ENCODE peak calls at places on chromosomes 2 and 18, in seven cellular contexts. I is RWPE2, K is MCF 10A, V is Panc1, W is brain microvascular endothelial cell, A is AG04449, O is WTC11. G is an unnamed sample.

GRCh38 chr2:184363213-184363612 is 235.1 kb upstream of the ZNF804A start:
- DNase-seq in W (no peak), A (no peak), I (no peak), V (no peak), K (peak), O (no peak), G (no peak)

GRCh38 chr2:31138037-31138962 is at the start of gene GALNT14:
- DNase-seq in K (peak), V (no peak), O (peak), I (peak), W (peak), A (no peak), G (no peak)

GRCh38 chr2:16738361-16739225 is 73.0 kb upstream of the CYRIA start:
- DNase-seq in W (no peak), K (peak), O (no peak), I (no peak), A (no peak), V (no peak), G (no peak)

GRCh38 chr2:200089756-200090109 is 134.4 kb downstream of the MAIP1 start:
- DNase-seq in A (no peak), I (no peak), K (no peak), V (no peak), W (no peak), O (no peak), G (no peak)

GRCh38 chr2:157251932-157252331 is 5.6 kb upstream of the GALNT5 start:
- DNase-seq in W (no peak), K (no peak), O (no peak), V (no peak), A (no peak), I (no peak), G (no peak)

GRCh38 chr2:65885266-65885665 is 452.9 kb upstream of the SPRED2 start:
- DNase-seq in V (no peak), K (no peak), W (no peak), A (no peak), I (no peak), O (no peak), G (no peak)

GRCh38 chr18:45652703-45653490 is 37.6 kb downstream of the SLC14A2 start:
- DNase-seq in I (no peak), V (no peak), K (no peak), W (no peak), O (no peak), A (no peak), G (no peak)

GRCh38 chr2:95695613-95696012 is 103.8 kb downstream of the TRIM43 start:
- DNase-seq in W (no peak), A (no peak), K (no peak), V (no peak), I (no peak), O (no peak), G (no peak)

GRCh38 chr2:106789185-106789584 is 96.8 kb downstream of the ST6GAL2 start:
- DNase-seq in W (no peak), K (no peak), A (no peak), V (no peak), I (no peak), O (no peak), G (no peak)

GRCh38 chr2:169221745-169222369 is 140.5 kb downstream of the LRP2 start:
- DNase-seq in W (no peak), V (no peak), A (no peak), I (no peak), O (no peak), K (peak), G (no peak)

GRCh38 chr2:46277470-46278190 is 19.6 kb upstream of the EPAS1 start:
- DNase-seq in K (peak), V (no peak), O (no peak), A (no peak), W (no peak), I (no peak), G (no peak)

GRCh38 chr18:60684843-60685513 is 312.4 kb upstream of the MC4R start:
- DNase-seq in I (no peak), K (peak), O (no peak), W (no peak), A (peak), V (peak), G (no peak)

GRCh38 chr2:240161087-240161750 is 20.8 kb upstream of the OTOS start:
- DNase-seq in K (no peak), I (peak), O (no peak), W (no peak), A (no peak), V (no peak), G (peak)

GRCh38 chr2:208363485-208363884 is 43.1 kb upstream of the PTH2R start:
- DNase-seq in K (peak), O (no peak), W (peak), V (no peak), I (no peak), A (peak), G (no peak)

GRCh38 chr2:17058772-17059402 is 393.3 kb upstream of the CYRIA start:
- DNase-seq in A (no peak), V (no peak), K (no peak), O (peak), I (no peak), W (no peak), G (no peak)

GRCh38 chr2:11680181-11680900 is 10.3 kb upstream of the NTSR2 start:
- DNase-seq in V (no peak), A (no peak), W (no peak), O (no peak), I (peak), K (peak), G (no peak)

GRCh38 chr2:138103156-138103555 is 138.9 kb downstream of the HNMT start:
- DNase-seq in O (no peak), I (no peak), W (no peak), K (no peak), V (no peak), A (no peak), G (no peak)

GRCh38 chr2:64837925-64838641 is 151.1 kb upstream of the SLC1A4 start:
- DNase-seq in K (peak), A (no peak), I (no peak), W (no peak), O (no peak), V (no peak), G (no peak)

GRCh38 chr2:202135111-202135874 is 62.2 kb downstream of the KIAA2012 start:
- DNase-seq in W (peak), V (no peak), O (no peak), I (no peak), A (peak), K (peak), G (no peak)

GRCh38 chr18:76821356-76821874 is 942 bp upstream of the ZNF236 start:
- DNase-seq in K (no peak), I (no peak), O (no peak), W (no peak), A (no peak), V (no peak), G (no peak)

GRCh38 chr2:177261115-177261779 is 3.3 kb downstream of the NFE2L2 start:
- DNase-seq in A (no peak), V (no peak), K (no peak), I (no peak), O (no peak), W (no peak), G (no peak)

GRCh38 chr2:217928324-217929293 is 74.2 kb downstream of the TNS1 start:
- DNase-seq in V (no peak), W (no peak), A (no peak), O (no peak), K (no peak), I (no peak), G (no peak)

GRCh38 chr18:2878656-2879330 is 32.0 kb downstream of the EMILIN2 start:
- DNase-seq in A (no peak), I (no peak), V (no peak), K (no peak), O (no peak), W (no peak), G (no peak)

GRCh38 chr18:78995740-78996395 is 16.2 kb downstream of the SALL3 start:
- DNase-seq in W (no peak), V (no peak), I (no peak), O (no peak), A (no peak), K (no peak), G (no peak)

GRCh38 chr2:16725549-16725948 is 59.9 kb upstream of the CYRIA start:
- DNase-seq in W (no peak), V (no peak), A (no peak), K (no peak), O (no peak), I (no peak), G (no peak)

GRCh38 chr18:58349650-58350049 is 279.2 kb downstream of the ALPK2 start:
- DNase-seq in W (no peak), O (no peak), K (no peak), I (no peak), V (no peak), A (no peak), G (no peak)

GRCh38 chr18:48017625-48018024 is 87.2 kb upstream of the SMAD2 start:
- DNase-seq in I (no peak), A (no peak), V (no peak), O (no peak), W (no peak), K (peak), G (no peak)

GRCh38 chr2:20421988-20422678 is 24.7 kb upstream of the RHOB start:
- DNase-seq in O (no peak), I (peak), K (peak), W (peak), A (peak), V (no peak), G (no peak)

GRCh38 chr18:71398530-71398929 is 1109.7 kb downstream of the SOCS6 start:
- DNase-seq in K (peak), W (peak), V (no peak), O (no peak), A (no peak), I (no peak), G (no peak)

GRCh38 chr2:36805635-36806224 is 109.2 kb downstream of the VIT start:
- DNase-seq in W (no peak), I (no peak), K (no peak), O (no peak), A (no peak), V (no peak), G (no peak)

GRCh38 chr2:172234716-172235661 is 132.3 kb upstream of the DLX2 start:
- DNase-seq in V (no peak), A (no peak), K (no peak), W (no peak), I (no peak), O (peak), G (no peak)

GRCh38 chr2:9424447-9425164 is 1.2 kb downstream of the CPSF3 start:
- DNase-seq in I (no peak), K (no peak), O (no peak), A (no peak), W (no peak), V (no peak), G (no peak)

DNA sequence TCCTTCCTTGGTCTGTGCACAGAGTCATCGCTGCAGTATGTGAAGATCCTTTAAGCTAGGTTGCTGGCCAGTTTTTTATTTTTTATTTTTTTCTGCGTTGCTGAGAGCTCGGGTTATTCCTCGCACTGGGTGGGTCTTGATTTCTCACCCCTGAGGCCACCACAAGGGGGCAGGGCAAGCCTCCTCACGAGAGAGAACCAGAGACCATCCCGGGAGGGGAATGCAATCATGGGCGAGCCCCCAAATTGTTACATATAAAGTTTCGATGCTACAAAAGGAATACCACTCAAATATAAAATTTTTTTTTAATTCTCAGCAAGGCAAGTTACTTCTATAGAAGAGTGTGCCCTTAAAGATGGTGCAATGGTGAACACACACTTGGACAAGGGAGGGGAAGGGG is 24.9 kb downstream of the HTR2B start:
- DNase-seq in A (no peak), W (no peak), K (no peak), V (no peak), I (no peak), O (peak), G (no peak)
- TF ChIP-seq CTCF in A (no peak), W (no peak), K (peak), V (peak), I (peak), O (peak), G (peak)

DNA sequence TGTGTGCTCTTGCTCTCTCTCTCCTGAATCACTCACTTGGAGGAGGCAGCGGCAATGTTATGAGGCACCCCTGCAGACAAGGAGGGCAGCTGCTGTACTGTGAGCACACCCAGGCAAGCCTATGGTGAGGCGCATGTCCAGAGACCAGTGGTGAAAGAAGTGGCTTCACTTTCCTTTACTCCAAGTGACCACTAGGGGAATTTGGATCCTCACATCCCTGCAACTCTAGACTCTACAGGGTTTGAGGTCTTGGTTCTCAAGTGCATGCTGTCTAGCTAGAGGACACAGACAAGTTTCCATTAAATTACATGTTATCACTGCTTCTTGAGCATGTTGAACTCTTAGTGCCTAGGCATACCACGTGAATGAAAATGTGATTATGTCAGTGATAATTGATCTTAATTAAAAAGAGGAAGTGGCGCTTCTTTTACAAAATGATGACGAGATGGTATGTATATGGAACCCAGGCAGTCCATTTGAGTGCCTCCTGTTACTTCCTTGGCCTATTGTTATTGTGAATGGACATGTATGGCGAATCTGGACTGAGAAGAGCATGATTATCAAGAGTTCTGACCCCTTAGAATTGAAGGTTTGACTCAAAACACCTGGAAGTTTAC is 181.0 kb upstream of the CDH2 start:
- DNase-seq in W (no peak), K (peak), I (no peak), V (no peak), A (no peak), O (peak), G (no peak)
- TF ChIP-seq CTCF in W (peak), K (no peak), I (no peak), V (no peak), A (no peak), O (peak), G (peak)

GRCh38 chr2:118459425-118459824 is 371.2 kb downstream of the INSIG2 start:
- DNase-seq in A (no peak), I (no peak), O (no peak), V (no peak), K (no peak), W (no peak), G (no peak)
- TF ChIP-seq CTCF in A (no peak), I (no peak), O (no peak), V (no peak), K (no peak), W (peak), G (peak)

DNA sequence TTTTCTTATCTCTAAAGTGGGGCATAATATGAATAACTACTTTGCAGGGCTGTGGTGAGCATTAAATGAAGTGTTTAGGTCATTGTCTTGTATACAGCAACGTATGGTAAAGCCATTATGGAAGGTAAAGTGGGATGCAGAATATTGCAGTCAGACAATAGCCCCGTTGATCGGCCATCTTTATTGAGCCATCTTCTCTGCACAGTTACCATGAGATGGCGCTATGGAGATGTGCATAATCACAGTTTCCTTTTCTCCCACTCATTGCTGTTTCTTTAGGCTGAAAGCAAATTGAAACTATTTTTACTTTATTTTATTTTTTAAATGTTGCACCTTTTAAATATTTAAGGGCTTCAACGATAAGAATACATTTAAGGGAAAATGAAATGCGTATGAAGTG is 108.9 kb downstream of the THSD7B start:
- DNase-seq in A (no peak), V (no peak), W (peak), O (no peak), K (peak), I (no peak), G (no peak)
- TF ChIP-seq CTCF in A (no peak), V (peak), W (peak), O (no peak), K (peak), I (peak), G (peak)

DNA sequence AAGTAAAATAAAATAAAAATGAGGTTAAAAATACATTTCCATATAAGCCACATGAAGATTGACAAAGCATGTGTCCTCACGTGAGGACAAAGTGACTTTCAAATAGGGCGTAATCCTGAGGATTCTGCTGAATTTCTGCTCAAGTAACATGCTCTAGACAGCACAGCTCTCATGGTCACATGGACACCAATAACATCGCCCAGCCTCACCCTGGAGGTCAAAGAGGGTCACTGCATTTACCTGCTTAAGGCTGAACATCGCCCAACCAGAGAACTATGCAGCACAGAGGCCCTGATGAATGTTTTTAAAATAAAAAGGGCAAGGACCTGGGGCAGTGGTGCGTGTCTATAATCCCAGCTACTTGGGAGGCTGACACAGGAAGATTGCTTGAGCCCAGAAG is 30.2 kb downstream of the TGFBRAP1 start:
- DNase-seq in V (no peak), A (no peak), O (peak), W (no peak), K (no peak), I (no peak), G (no peak)
- TF ChIP-seq CTCF in V (no peak), A (no peak), O (peak), W (no peak), K (no peak), I (no peak), G (no peak)

GRCh38 chr2:164496421-164496820 is 124.9 kb downstream of the GRB14 start:
- DNase-seq in O (no peak), V (no peak), K (no peak), A (no peak), I (no peak), W (no peak), G (no peak)
- TF ChIP-seq CTCF in O (no peak), V (no peak), K (no peak), A (no peak), I (no peak), W (no peak), G (no peak)

DNA sequence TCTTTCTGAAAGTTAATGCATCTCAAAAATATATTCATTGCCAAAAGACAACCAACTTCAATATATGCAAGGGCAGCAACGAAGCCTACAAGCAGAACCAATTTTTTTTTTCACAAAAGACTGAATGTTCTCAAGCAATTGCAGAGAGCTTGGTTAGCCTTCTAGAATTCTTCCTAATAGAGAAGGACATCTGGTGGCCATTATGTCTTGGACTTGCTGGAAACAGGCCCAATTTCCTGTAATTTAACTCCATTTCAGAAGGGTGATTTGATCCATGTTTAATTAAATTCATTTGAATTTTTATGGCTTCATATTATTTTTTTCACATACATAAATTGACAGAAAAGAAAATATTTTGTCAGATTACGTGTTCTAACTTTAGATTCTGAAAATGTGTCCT is 208.0 kb downstream of the TPGS2 start:
- DNase-seq in I (no peak), O (no peak), A (no peak), W (no peak), V (no peak), K (no peak), G (no peak)
- TF ChIP-seq CTCF in I (peak), O (no peak), A (no peak), W (peak), V (no peak), K (no peak), G (peak)

DNA sequence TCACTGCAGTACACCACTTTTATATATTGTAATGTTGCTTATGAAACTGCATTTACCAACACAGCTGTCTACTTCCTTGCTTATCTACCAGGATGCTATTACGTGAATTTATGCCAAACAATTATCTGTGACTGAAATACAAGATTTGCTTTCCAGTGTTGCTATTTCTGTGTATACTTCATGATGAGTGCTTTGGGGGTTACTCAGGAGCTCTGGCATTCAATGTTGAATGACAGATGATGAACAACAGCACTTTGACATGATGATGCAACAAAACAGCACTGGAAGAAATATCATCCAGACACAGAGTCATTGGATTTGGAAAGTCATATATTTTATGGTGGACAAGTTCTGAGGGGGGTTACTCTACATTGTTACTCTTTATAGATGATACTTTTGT is 125.8 kb downstream of the NETO1 start:
- DNase-seq in I (no peak), W (no peak), V (no peak), O (no peak), A (no peak), K (peak), G (no peak)
- TF ChIP-seq CTCF in I (no peak), W (no peak), V (no peak), O (no peak), A (no peak), K (no peak), G (no peak)

G was measured in chondrocyte.